ENCODE peak calls at places on chromosomes 16 and 17, in seven cellular contexts. S is retinal pigment epithelial cell, V is fibroblast of lung, W is nephron progenitor cell, I is NB4, A is colonic mucosa, E is lower lobe of right lung. N is an unnamed sample.

GRCh38 chr17:80476877-80477646 is 655 bp upstream of the NPTX1 start:
- DNase-seq in I (peak), V (no peak), A (no peak), S (no peak), E (no peak), W (peak), N (no peak)

GRCh38 chr17:39652635-39653315 is 12.4 kb upstream of the TCAP start:
- DNase-seq in I (no peak), S (no peak), V (no peak), E (no peak), A (no peak), W (no peak), N (no peak)

GRCh38 chr17:13429201-13429600 is 172.5 kb downstream of the HS3ST3A1 start:
- DNase-seq in S (peak), A (no peak), W (peak), I (no peak), E (no peak), V (peak), N (peak)

GRCh38 chr17:34527121-34527907 is 52.1 kb upstream of the TMEM132E start:
- DNase-seq in W (no peak), S (no peak), I (no peak), A (no peak), V (no peak), E (no peak), N (no peak)

GRCh38 chr16:5041604-5042133 is 7.9 kb upstream of the NAGPA start:
- DNase-seq in E (peak), I (no peak), V (no peak), A (no peak), W (no peak), S (peak), N (peak)

GRCh38 chr17:15454328-15454727 is 13.1 kb downstream of the CDRT4 start:
- DNase-seq in A (no peak), I (no peak), S (no peak), V (no peak), W (no peak), E (no peak), N (no peak)

GRCh38 chr16:73216932-73217331 is 169.0 kb upstream of the ZFHX3 start:
- DNase-seq in E (no peak), W (no peak), V (no peak), A (no peak), S (no peak), I (no peak), N (peak)

GRCh38 chr16:578870-579405 is 9.2 kb downstream of the PIGQ start:
- DNase-seq in E (peak), W (peak), V (peak), S (no peak), I (peak), A (peak), N (no peak)

GRCh38 chr17:62998665-62999393 is 32.8 kb downstream of the TANC2 start:
- DNase-seq in E (no peak), S (no peak), I (peak), A (no peak), W (no peak), V (no peak), N (no peak)

GRCh38 chr17:47203984-47204721 is 5.0 kb upstream of the MYL4 start:
- DNase-seq in A (no peak), V (no peak), W (no peak), S (no peak), E (no peak), I (peak), N (peak)

GRCh38 chr17:33269337-33270060 is 23.6 kb downstream of the ASIC2 start:
- DNase-seq in S (no peak), W (no peak), A (no peak), E (no peak), I (no peak), V (no peak), N (no peak)

GRCh38 chr16:11165349-11165748 is 90.7 kb downstream of the SOCS1 start:
- DNase-seq in S (no peak), W (no peak), A (no peak), E (no peak), V (no peak), I (no peak), N (no peak)

GRCh38 chr16:27426423-27427408 is 24.7 kb downstream of the IL21R start:
- DNase-seq in E (no peak), S (peak), A (peak), W (no peak), I (peak), V (peak), N (peak)

GRCh38 chr17:61409301-61410099 is 9.9 kb downstream of the TBX2 start:
- DNase-seq in E (peak), W (peak), S (no peak), I (peak), V (peak), A (peak), N (no peak)

GRCh38 chr17:76452646-76453430 is at the start of gene UBE2O:
- DNase-seq in A (peak), S (no peak), W (peak), V (peak), I (peak), E (peak), N (peak)

GRCh38 chr16:85423631-85424030 is 189.5 kb upstream of the GSE1 start:
- DNase-seq in W (peak), A (no peak), S (no peak), E (peak), V (no peak), I (no peak), N (no peak)

GRCh38 chr16:23498863-23499262 is 11.4 kb downstream of the GGA2 start:
- DNase-seq in I (no peak), W (no peak), E (no peak), V (no peak), S (no peak), A (no peak), N (no peak)

GRCh38 chr17:82328141-82328993 is 5.2 kb downstream of the SECTM1 start:
- DNase-seq in V (no peak), A (peak), W (no peak), E (no peak), S (no peak), I (no peak), N (no peak)

GRCh38 chr17:66717680-66718079 is 117.2 kb upstream of the CACNG5 start:
- DNase-seq in A (peak), W (no peak), S (no peak), E (no peak), I (peak), V (no peak), N (no peak)

GRCh38 chr16:56683424-56684162 is 1.3 kb downstream of the MT1X start:
- DNase-seq in A (no peak), E (no peak), W (no peak), S (no peak), I (no peak), V (no peak), N (no peak)

GRCh38 chr16:58249388-58249779 is 45.4 kb downstream of the PRSS54 start:
- DNase-seq in E (no peak), A (no peak), V (no peak), W (no peak), S (no peak), I (no peak), N (no peak)

DNA sequence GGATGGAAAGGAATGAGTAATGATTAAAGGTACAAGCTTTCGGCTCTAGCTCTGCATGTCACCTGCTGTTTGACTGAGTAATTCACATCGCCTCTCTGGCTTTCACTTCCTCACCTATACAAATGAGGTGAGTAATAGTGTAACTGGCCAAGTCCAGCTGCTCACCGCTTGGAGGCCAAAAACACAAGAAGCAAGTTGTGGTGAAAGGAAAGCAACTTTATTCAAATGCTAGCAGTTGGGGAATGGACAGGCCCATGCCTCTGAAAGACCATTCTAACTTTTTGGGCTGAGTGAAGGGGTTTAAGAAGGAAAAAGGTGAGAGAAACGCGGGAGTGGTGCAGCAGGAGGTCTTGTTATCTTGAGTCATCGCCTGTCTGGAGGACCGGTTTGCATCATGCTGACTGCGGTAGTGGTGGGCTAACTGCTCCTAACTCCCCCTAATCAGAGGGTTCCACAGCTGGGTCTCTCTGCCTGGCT is 45.7 kb upstream of the CSNK2A2 start:
- DNase-seq in E (no peak), I (peak), V (no peak), S (no peak), A (no peak), W (no peak), N (no peak)
- TF ChIP-seq CTCF in E (no peak), I (no peak), V (no peak), S (no peak), A (no peak), W (no peak), N (no peak)

GRCh38 chr16:87702325-87702811 is 63.4 kb downstream of the KLHDC4 start:
- DNase-seq in V (peak), S (no peak), I (peak), E (no peak), W (peak), A (no peak), N (no peak)
- TF ChIP-seq CTCF in V (peak), S (peak), I (peak), E (peak), W (peak), A (no peak), N (peak)

DNA sequence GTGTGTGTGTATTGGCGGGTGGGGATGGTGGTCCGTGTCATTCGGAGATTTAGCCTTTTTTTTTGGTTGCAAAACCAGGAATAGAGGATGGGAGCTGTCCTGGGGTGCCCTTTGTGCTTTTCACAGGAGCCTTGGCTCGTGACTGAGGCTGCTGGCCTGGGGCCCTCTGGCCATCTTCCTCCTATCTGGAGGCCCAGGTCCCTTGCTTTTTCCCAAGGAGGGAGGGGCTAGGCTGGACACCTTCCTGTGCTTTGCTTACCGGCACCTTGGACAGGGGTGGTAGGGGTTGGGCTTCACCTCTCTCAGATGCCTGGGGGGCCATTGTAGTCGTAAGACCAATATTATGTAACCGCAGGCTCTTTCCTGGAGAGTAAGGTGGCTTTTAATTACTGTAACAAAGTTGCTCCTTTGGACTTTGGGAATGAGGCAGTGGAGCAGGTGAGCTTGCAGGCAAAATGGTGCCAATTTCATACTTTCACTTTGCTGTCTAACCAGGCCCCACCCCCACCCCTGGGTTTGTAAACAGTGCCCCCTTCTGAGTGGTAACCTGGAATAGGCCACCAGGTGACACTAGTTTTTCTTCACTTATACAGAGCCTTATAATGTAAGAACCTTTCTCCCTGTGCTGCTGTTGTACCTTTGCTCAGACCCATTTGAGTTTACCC is 1.2 kb downstream of the DYNLL2 start:
- DNase-seq in A (peak), W (no peak), I (peak), S (no peak), E (peak), V (peak), N (peak)
- TF ChIP-seq CTCF in A (no peak), W (no peak), I (peak), S (peak), E (peak), V (no peak), N (peak)

GRCh38 chr17:68458260-68459029 is 1.1 kb upstream of the WIPI1 start:
- DNase-seq in I (no peak), V (no peak), A (no peak), S (no peak), E (no peak), W (no peak), N (no peak)

GRCh38 chr17:68457168-68457538 is at the start of gene WIPI1:
- DNase-seq in E (peak), W (no peak), V (no peak), I (no peak), S (no peak), A (peak), N (peak)

GRCh38 chr17:68456529-68457167 is 648 bp downstream of the WIPI1 start:
- DNase-seq in E (peak), I (peak), A (peak), V (peak), W (peak), S (peak), N (peak)

GRCh38 chr17:68459030-68459376 is 1.7 kb upstream of the WIPI1 start:
- DNase-seq in E (no peak), A (no peak), S (no peak), V (no peak), I (no peak), W (no peak), N (no peak)

GRCh38 chr17:68457539-68458259 is 403 bp upstream of the WIPI1 start:
- DNase-seq in A (peak), W (peak), I (peak), S (peak), V (peak), E (peak), N (peak)
- TF ChIP-seq CTCF in A (no peak), W (no peak), I (no peak), S (no peak), V (no peak), E (no peak), N (no peak)

GRCh38 chr17:17448076-17448475 is 28.7 kb upstream of the MED9 start:
- DNase-seq in V (no peak), I (no peak), W (no peak), S (no peak), A (no peak), E (no peak), N (no peak)

GRCh38 chr17:17447264-17447663 is 29.5 kb upstream of the MED9 start:
- DNase-seq in A (no peak), E (no peak), W (no peak), I (no peak), S (no peak), V (no peak), N (no peak)

GRCh38 chr17:17445296-17445924 is 31.4 kb upstream of the MED9 start:
- DNase-seq in W (no peak), V (no peak), S (no peak), A (no peak), E (no peak), I (no peak), N (no peak)

GRCh38 chr17:17446666-17447155 is 30.1 kb upstream of the MED9 start:
- DNase-seq in V (no peak), A (no peak), E (no peak), S (no peak), I (no peak), W (no peak), N (no peak)

DNA sequence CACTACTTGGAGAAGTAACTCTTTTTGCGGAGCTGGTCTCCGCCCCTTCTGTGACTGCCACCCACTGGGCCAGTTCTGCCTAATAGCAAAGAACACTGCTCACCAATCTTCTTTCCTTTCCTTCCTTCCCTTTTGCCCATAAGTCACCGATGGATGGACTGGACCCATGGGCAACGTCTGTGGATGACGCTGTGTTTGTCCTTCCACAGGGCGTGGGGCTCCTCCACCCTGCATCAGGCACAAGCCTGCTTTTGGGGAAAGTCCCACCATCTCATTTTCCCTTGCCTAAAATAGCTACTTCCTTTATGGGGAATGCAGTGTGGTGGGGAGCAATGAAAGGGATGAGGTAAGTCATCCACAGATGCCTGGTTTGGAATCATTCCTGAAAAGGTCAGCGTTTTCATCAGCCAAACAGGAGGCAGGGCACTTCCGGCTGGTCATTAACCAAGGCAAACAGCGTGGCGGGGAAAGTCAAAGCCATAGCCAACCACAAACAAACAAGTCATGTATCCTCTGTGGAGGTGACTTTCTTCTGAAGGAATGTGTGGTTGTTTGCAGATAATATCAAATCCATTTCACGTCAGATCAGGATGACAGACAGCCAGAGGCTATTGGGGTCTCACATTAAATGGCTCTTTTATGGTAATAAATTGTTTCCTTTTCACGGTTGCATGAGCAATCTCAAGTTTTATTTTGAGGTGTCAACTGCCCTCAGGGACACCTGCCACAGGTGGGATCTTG is 30.7 kb upstream of the MED9 start:
- DNase-seq in A (peak), E (peak), I (no peak), W (no peak), S (no peak), V (peak), N (peak)
- TF ChIP-seq CTCF in A (no peak), E (no peak), I (no peak), W (no peak), S (no peak), V (no peak), N (no peak)

DNA sequence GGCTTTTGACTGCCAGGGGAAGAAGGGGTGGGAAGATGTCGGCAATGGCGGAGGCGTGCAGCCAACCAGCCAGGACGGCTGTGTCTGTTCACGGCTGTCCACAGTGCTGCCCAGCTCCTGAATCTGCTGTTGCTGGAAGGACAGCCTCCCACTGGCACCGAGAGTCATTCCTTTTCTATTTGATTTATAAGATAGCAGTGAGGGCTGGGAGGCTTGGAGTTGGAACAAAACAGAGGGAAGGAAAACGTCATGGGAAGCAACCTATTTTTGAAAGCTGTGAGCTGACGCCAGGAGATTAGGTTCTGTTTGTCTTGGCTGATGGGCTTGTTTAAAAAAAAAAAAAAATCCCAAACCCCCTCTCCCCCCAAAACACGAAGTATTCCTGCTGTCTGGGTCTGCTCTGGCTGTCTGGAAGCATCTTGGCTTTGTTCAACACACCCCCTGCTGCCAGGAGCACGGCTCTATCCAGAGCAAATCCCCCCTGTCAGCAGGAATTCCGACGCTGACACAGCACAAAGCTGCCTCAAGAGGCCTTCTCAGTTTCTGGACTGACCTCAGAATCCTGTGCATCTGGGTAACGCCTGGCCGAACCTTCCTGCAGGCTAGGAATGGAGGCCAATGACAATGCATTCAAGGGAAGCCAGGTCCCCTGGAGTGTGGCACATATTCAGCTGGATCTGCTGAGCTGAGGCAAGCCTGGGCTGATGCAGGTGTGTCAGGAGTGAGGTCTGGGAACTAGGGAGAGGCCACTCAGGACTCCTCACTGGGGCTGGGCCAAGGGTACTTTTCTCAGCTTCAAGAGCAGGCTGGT is 41.0 kb upstream of the SREBF1 start:
- DNase-seq in V (peak), S (peak), E (peak), I (no peak), A (peak), W (peak), N (peak)
- TF ChIP-seq CTCF in V (no peak), S (peak), E (no peak), I (no peak), A (no peak), W (no peak), N (no peak)